ENCODE peak calls at places on chromosomes 1 and 21, in ten cellular contexts. I is RPMI7951; O is progenitor cell of endocrine pancreas; Q is stimulated activated CD4-positive, alpha-beta T cell treated with anti-CD3 and anti-CD28 coated beads, Interleukin-1b, Interleukin-23, amount 100 ng/mL, for 4 hours; A is psoas muscle; E is mucosa of descending colon; W is mammary epithelial cell; S is heart left ventricle; K is fibroblast of lung; L is left kidney. Y is an unnamed sample.

GRCh38 chr1:27144920-27145661 is 9.8 kb downstream of the SLC9A1 start:
- DNase-seq in S (no peak), W (no peak), A (peak; percentile 62), K (peak; percentile 82), O (no peak), E (no peak), I (peak; percentile 63), Q (no peak), L (no peak), Y (peak; percentile 94)

GRCh38 chr1:43913666-43914325 is 19.8 kb upstream of the ARTN start:
- DNase-seq in Q (no peak), S (no peak), K (no peak), E (no peak), L (peak; percentile 7), O (no peak), I (no peak), W (no peak), A (no peak), Y (peak; percentile 52)

GRCh38 chr1:181391297-181391905 is 91.9 kb upstream of the CACNA1E start:
- DNase-seq in Q (no peak), S (no peak), O (no peak), K (no peak), W (no peak), A (no peak), L (peak; percentile 71), I (no peak), E (no peak), Y (peak; percentile 39)

GRCh38 chr1:115184260-115184950 is 95.1 kb upstream of the TSPAN2 start:
- DNase-seq in W (no peak), I (peak; percentile 54), K (no peak), E (no peak), Q (no peak), O (no peak), A (no peak), L (peak; percentile 63), S (no peak), Y (no peak)

GRCh38 chr1:167509587-167509986 is 8.7 kb downstream of the CD247 start:
- DNase-seq in E (no peak), Q (no peak), W (no peak), S (no peak), I (no peak), K (no peak), L (no peak), O (no peak), A (no peak), Y (no peak)

GRCh38 chr1:114558548-114558947 is 22.9 kb downstream of the BCAS2 start:
- DNase-seq in E (no peak), S (no peak), W (peak; percentile 13), Q (no peak), L (no peak), A (no peak), K (peak; percentile 11), I (peak; percentile 18), O (no peak), Y (peak; percentile 42)

GRCh38 chr1:41583658-41584570 is 99.4 kb upstream of the EDN2 start:
- DNase-seq in S (no peak), E (no peak), A (no peak), K (no peak), O (no peak), Q (no peak), I (no peak), L (no peak), W (no peak), Y (no peak)

GRCh38 chr1:212675675-212676074 is 24.0 kb downstream of the BATF3 start:
- DNase-seq in K (no peak), O (no peak), L (no peak), W (no peak), A (no peak), Q (no peak), I (no peak), S (no peak), E (no peak), Y (no peak)

GRCh38 chr1:175193339-175193950 is 869 bp upstream of the KIAA0040 start:
- DNase-seq in Q (no peak), K (no peak), I (peak; percentile 26), W (peak; percentile 54), S (peak; percentile 16), A (no peak), O (no peak), L (no peak), E (no peak), Y (no peak)

GRCh38 chr21:26964379-26964778 is 2.5 kb downstream of the ADAMTS5 start:
- DNase-seq in S (peak; percentile 46), A (peak; percentile 85), E (peak; percentile 25), L (peak; percentile 89), Q (no peak), I (no peak), K (peak; percentile 44), O (no peak), W (no peak), Y (no peak)

GRCh38 chr1:166691476-166691875 is 147.8 kb upstream of the POGK start:
- DNase-seq in O (no peak), W (no peak), K (no peak), Q (no peak), S (no peak), E (no peak), A (no peak), I (no peak), L (no peak), Y (no peak)

GRCh38 chr1:48422009-48422408 is 50.0 kb downstream of the SPATA6 start:
- DNase-seq in A (no peak), I (no peak), W (no peak), E (no peak), S (no peak), O (no peak), L (no peak), K (no peak), Q (no peak), Y (no peak)

GRCh38 chr1:172350781-172351180 is 69.7 kb upstream of the C1orf105 start:
- DNase-seq in K (no peak), S (no peak), O (no peak), E (no peak), W (no peak), Q (no peak), I (peak; percentile 24), A (no peak), L (peak; percentile 40), Y (no peak)

GRCh38 chr1:151721788-151722510 is 627 bp downstream of the RIIAD1 start:
- DNase-seq in I (no peak), A (no peak), S (no peak), O (no peak), Q (no peak), K (no peak), W (no peak), E (no peak), L (no peak), Y (no peak)

GRCh38 chr1:246836169-246836568 is 95.6 kb downstream of the AHCTF1 start:
- DNase-seq in W (peak; percentile 47), I (no peak), O (no peak), A (no peak), L (no peak), S (no peak), K (peak; percentile 27), E (no peak), Q (no peak), Y (no peak)

GRCh38 chr21:42652527-42653491 is 612 bp upstream of the PDE9A start:
- DNase-seq in E (peak; percentile 48), O (peak; percentile 74), W (peak; percentile 29), K (peak; percentile 39), I (peak; percentile 44), S (peak; percentile 70), Q (no peak), L (peak; percentile 93), A (peak; percentile 80), Y (peak; percentile 83)

GRCh38 chr21:40278345-40278744 is 411.1 kb downstream of the PCP4 start:
- DNase-seq in A (no peak), I (no peak), Q (no peak), S (no peak), L (no peak), W (peak; percentile 59), E (no peak), O (no peak), K (no peak), Y (no peak)

GRCh38 chr1:202291961-202292712 is 49.6 kb downstream of the UBE2T start:
- DNase-seq in W (peak; percentile 82), I (peak; percentile 95), L (no peak), K (peak; percentile 67), A (no peak), E (no peak), S (peak; percentile 23), Q (no peak), O (no peak), Y (peak; percentile 96)

GRCh38 chr1:38297852-38298251 is 251.3 kb upstream of the POU3F1 start:
- DNase-seq in S (no peak), E (no peak), L (no peak), K (no peak), Q (no peak), I (peak; percentile 20), O (no peak), W (no peak), A (no peak), Y (no peak)

GRCh38 chr1:30748699-30749401 is 8.7 kb downstream of the LAPTM5 start:
- DNase-seq in O (no peak), L (no peak), A (no peak), W (no peak), I (peak; percentile 47), S (no peak), K (no peak), E (no peak), Q (no peak), Y (no peak)

GRCh38 chr1:168343566-168343965 is 62.9 kb downstream of the TBX19 start:
- DNase-seq in K (no peak), A (no peak), E (no peak), Q (no peak), S (no peak), W (no peak), O (no peak), I (no peak), L (peak; percentile 14), Y (peak; percentile 74)

GRCh38 chr1:17369466-17369865 is 2.5 kb upstream of the PADI6 start:
- DNase-seq in O (no peak), A (no peak), W (peak; percentile 92), L (no peak), Q (no peak), K (no peak), S (no peak), E (no peak), I (peak; percentile 88), Y (no peak)

GRCh38 chr1:162942903-162943567 is 82.1 kb upstream of the CCDC190 start:
- DNase-seq in A (no peak), K (peak; percentile 51), I (no peak), Q (no peak), O (no peak), S (no peak), L (no peak), W (no peak), E (no peak), Y (peak; percentile 26)

GRCh38 chr21:36241717-36242116 is 78.3 kb upstream of the MORC3 start:
- DNase-seq in O (no peak), A (no peak), I (no peak), K (no peak), W (no peak), L (no peak), Q (no peak), E (no peak), S (no peak), Y (no peak)

GRCh38 chr1:3863231-3863935 is 6.1 kb downstream of the DFFB start:
- DNase-seq in L (no peak), Q (no peak), O (no peak), E (no peak), A (no peak), I (no peak), K (no peak), W (no peak), S (no peak), Y (no peak)

GRCh38 chr1:91564888-91565700 is 64.4 kb downstream of the CDC7 start:
- DNase-seq in S (no peak), I (peak; percentile 63), Q (no peak), A (no peak), K (peak; percentile 96), O (no peak), L (no peak), E (no peak), W (peak; percentile 31), Y (no peak)

GRCh38 chr1:12380316-12381249 is 150.8 kb downstream of the VPS13D start:
- DNase-seq in S (no peak), Q (no peak), A (no peak), O (no peak), W (no peak), L (no peak), K (no peak), I (no peak), E (no peak), Y (no peak)

GRCh38 chr21:34693192-34693810 is 24.5 kb downstream of the CLIC6 start:
- DNase-seq in S (no peak), L (peak; percentile 79), E (peak; percentile 74), I (peak; percentile 64), O (no peak), Q (no peak), A (no peak), K (peak; percentile 83), W (peak; percentile 39), Y (peak; percentile 76)